ENCODE peak calls at places on chromosomes 13 and 19, in five cellular contexts. One of them, this sample, is unnamed.

GRCh38 chr13:113890758-113891480 is 27.0 kb upstream of the GAS6 start:
- DNase-seq in lower leg skin: no peak
- DNase-seq in neural progenitor cell: no peak
- DNase-seq in CD8-positive, alpha-beta T cell: no peak
- DNase-seq in GM10248: no peak
- DNase-seq in this sample: no peak

GRCh38 chr13:51048166-51048461 is 63.0 kb downstream of the C13orf42 start:
- DNase-seq in lower leg skin: no peak
- DNase-seq in CD8-positive, alpha-beta T cell: no peak
- DNase-seq in neural progenitor cell: no peak
- DNase-seq in GM10248: no peak
- DNase-seq in this sample: no peak

GRCh38 chr19:46481187-46481586 is 9.8 kb upstream of the PNMA8A start:
- DNase-seq in lower leg skin: no peak
- DNase-seq in neural progenitor cell: no peak
- DNase-seq in CD8-positive, alpha-beta T cell: no peak
- DNase-seq in GM10248: no peak
- DNase-seq in this sample: no peak

GRCh38 chr13:86559915-86560314 is 760.7 kb upstream of the SLITRK6 start:
- DNase-seq in CD8-positive, alpha-beta T cell: no peak
- DNase-seq in lower leg skin: no peak
- DNase-seq in GM10248: no peak
- DNase-seq in neural progenitor cell: no peak
- DNase-seq in this sample: no peak

GRCh38 chr19:49512970-49513745 is 697 bp downstream of the FCGRT start:
- DNase-seq in lower leg skin: peak; percentile 93
- DNase-seq in CD8-positive, alpha-beta T cell: no peak
- DNase-seq in GM10248: no peak
- DNase-seq in neural progenitor cell: peak; percentile 80
- DNase-seq in this sample: peak; percentile 76

GRCh38 chr13:91291078-91291477 is 56.4 kb upstream of the MIR17HG start:
- DNase-seq in CD8-positive, alpha-beta T cell: no peak
- DNase-seq in lower leg skin: no peak
- DNase-seq in neural progenitor cell: peak; percentile 15
- DNase-seq in GM10248: no peak
- DNase-seq in this sample: no peak

GRCh38 chr13:70311175-70311574 is 202.9 kb upstream of the KLHL1 start:
- DNase-seq in GM10248: no peak
- DNase-seq in neural progenitor cell: no peak
- DNase-seq in lower leg skin: no peak
- DNase-seq in CD8-positive, alpha-beta T cell: no peak
- DNase-seq in this sample: no peak

GRCh38 chr13:113926951-113927660 is 46.8 kb downstream of the C13orf46 start:
- DNase-seq in lower leg skin: peak; percentile 83
- DNase-seq in neural progenitor cell: no peak
- DNase-seq in CD8-positive, alpha-beta T cell: no peak
- DNase-seq in GM10248: no peak
- DNase-seq in this sample: no peak

GRCh38 chr13:112767506-112768471 is 78.0 kb downstream of the ATP11A start:
- DNase-seq in GM10248: peak; percentile 75
- DNase-seq in lower leg skin: peak; percentile 90
- DNase-seq in CD8-positive, alpha-beta T cell: no peak
- DNase-seq in neural progenitor cell: no peak
- DNase-seq in this sample: peak; percentile 73

GRCh38 chr13:27128825-27129627 is 42.6 kb downstream of the USP12 start:
- DNase-seq in GM10248: no peak
- DNase-seq in CD8-positive, alpha-beta T cell: no peak
- DNase-seq in neural progenitor cell: no peak
- DNase-seq in lower leg skin: no peak
- DNase-seq in this sample: no peak

GRCh38 chr13:111210488-111210887 is 95.4 kb downstream of the ARHGEF7 start:
- DNase-seq in lower leg skin: no peak
- DNase-seq in CD8-positive, alpha-beta T cell: no peak
- DNase-seq in neural progenitor cell: peak; percentile 45
- DNase-seq in GM10248: no peak
- DNase-seq in this sample: no peak

GRCh38 chr13:98482476-98483444 is 94.1 kb downstream of the STK24 start:
- DNase-seq in neural progenitor cell: peak; percentile 45
- DNase-seq in CD8-positive, alpha-beta T cell: no peak
- DNase-seq in lower leg skin: peak; percentile 94
- DNase-seq in GM10248: peak; percentile 45
- DNase-seq in this sample: no peak
- TF ChIP-seq CTCF in neural progenitor cell: peak; percentile 46
- TF ChIP-seq CTCF in CD8-positive, alpha-beta T cell: no peak
- TF ChIP-seq CTCF in lower leg skin: no peak
- TF ChIP-seq CTCF in GM10248: peak; percentile 42
- TF ChIP-seq CTCF in this sample: no peak

GRCh38 chr13:103036268-103036667 is 29.9 kb downstream of the SLC10A2 start:
- DNase-seq in GM10248: no peak
- DNase-seq in lower leg skin: no peak
- DNase-seq in neural progenitor cell: no peak
- DNase-seq in CD8-positive, alpha-beta T cell: no peak
- DNase-seq in this sample: no peak
- TF ChIP-seq CTCF in GM10248: no peak
- TF ChIP-seq CTCF in lower leg skin: no peak
- TF ChIP-seq CTCF in neural progenitor cell: no peak
- TF ChIP-seq CTCF in CD8-positive, alpha-beta T cell: no peak
- TF ChIP-seq CTCF in this sample: no peak

GRCh38 chr19:2582984-2583956 is 107.3 kb downstream of the GADD45B start:
- DNase-seq in lower leg skin: no peak
- DNase-seq in CD8-positive, alpha-beta T cell: no peak
- DNase-seq in neural progenitor cell: no peak
- DNase-seq in GM10248: no peak
- DNase-seq in this sample: no peak

GRCh38 chr19:2578391-2578826 is 102.5 kb downstream of the GADD45B start:
- DNase-seq in neural progenitor cell: peak; percentile 43
- DNase-seq in lower leg skin: no peak
- DNase-seq in CD8-positive, alpha-beta T cell: no peak
- DNase-seq in GM10248: no peak
- DNase-seq in this sample: no peak

GRCh38 chr19:2577722-2578335 is 101.9 kb downstream of the GADD45B start:
- DNase-seq in GM10248: no peak
- DNase-seq in neural progenitor cell: no peak
- DNase-seq in lower leg skin: peak; percentile 86
- DNase-seq in CD8-positive, alpha-beta T cell: no peak
- DNase-seq in this sample: no peak

GRCh38 chr19:2578911-2579677 is 103.2 kb downstream of the GADD45B start:
- DNase-seq in lower leg skin: peak; percentile 97
- DNase-seq in GM10248: peak; percentile 83
- DNase-seq in neural progenitor cell: peak; percentile 93
- DNase-seq in CD8-positive, alpha-beta T cell: peak; percentile 69
- DNase-seq in this sample: no peak

DNA sequence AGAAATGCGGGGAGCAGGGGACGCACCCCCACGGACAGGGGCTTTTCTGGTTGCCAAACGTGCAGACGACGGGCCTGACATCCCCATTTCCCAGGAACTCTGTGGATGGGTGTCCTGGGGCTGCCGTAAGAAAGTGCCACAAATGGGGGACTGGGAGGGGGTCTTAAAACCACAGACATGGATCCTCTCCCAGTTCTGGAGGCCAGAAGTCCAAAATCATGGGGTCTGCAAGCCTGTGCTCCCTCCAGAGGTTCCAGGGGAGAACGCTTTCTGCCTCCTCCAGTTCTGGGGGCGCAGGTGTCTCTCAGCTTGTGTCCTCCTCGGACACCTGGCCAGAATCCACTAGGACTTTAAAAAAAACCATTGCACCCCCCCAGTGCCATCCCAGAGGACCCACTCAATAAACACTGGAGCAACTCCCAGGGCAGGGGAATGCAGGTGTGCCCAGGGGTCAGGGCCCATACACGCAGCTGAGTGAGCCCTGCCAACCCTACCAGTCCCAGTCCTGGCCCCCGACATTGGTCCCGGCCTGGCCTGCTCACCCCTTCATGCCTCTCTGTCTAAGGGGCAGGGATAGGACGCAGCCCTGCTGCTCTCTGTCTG is 103.9 kb downstream of the GADD45B start:
- DNase-seq in neural progenitor cell: no peak
- DNase-seq in GM10248: no peak
- DNase-seq in CD8-positive, alpha-beta T cell: no peak
- DNase-seq in lower leg skin: no peak
- DNase-seq in this sample: no peak
- TF ChIP-seq CTCF in neural progenitor cell: no peak
- TF ChIP-seq CTCF in GM10248: no peak
- TF ChIP-seq CTCF in CD8-positive, alpha-beta T cell: peak; percentile 6
- TF ChIP-seq CTCF in lower leg skin: no peak
- TF ChIP-seq CTCF in this sample: no peak

GRCh38 chr19:41894350-41894749 is 11.4 kb downstream of the ARHGEF1 start:
- DNase-seq in CD8-positive, alpha-beta T cell: no peak
- DNase-seq in GM10248: no peak
- DNase-seq in lower leg skin: no peak
- DNase-seq in neural progenitor cell: no peak
- DNase-seq in this sample: no peak

GRCh38 chr19:41896581-41896942 is 13.6 kb downstream of the ARHGEF1 start:
- DNase-seq in neural progenitor cell: no peak
- DNase-seq in CD8-positive, alpha-beta T cell: no peak
- DNase-seq in GM10248: no peak
- DNase-seq in lower leg skin: no peak
- DNase-seq in this sample: no peak

GRCh38 chr19:41895745-41896580 is 13.0 kb downstream of the ARHGEF1 start:
- DNase-seq in lower leg skin: no peak
- DNase-seq in neural progenitor cell: peak; percentile 22
- DNase-seq in GM10248: no peak
- DNase-seq in CD8-positive, alpha-beta T cell: peak; percentile 40
- DNase-seq in this sample: no peak

GRCh38 chr19:41892173-41892902 is 9.4 kb downstream of the ARHGEF1 start:
- DNase-seq in GM10248: no peak
- DNase-seq in lower leg skin: no peak
- DNase-seq in CD8-positive, alpha-beta T cell: no peak
- DNase-seq in neural progenitor cell: no peak
- DNase-seq in this sample: peak; percentile 27

DNA sequence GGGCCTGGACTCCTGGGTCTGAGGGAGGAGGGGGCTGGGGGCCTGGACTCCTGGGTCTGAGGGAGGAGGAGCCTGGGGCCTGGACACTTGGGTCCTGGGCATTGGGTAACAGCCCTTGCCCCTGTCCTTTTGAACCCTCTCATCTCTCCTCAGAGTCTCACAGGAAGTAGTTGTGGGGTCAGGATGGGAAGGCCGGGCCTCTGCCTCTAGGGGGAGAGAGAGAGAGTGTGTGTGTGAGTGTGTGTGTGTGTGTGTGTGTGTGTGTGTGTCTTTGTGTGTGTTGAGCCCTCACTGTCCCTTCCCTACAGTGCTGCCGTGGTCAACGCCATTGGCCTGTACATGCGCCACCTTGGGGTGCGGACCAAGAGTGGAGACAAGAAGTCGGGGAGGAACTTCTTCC is 10.9 kb downstream of the ARHGEF1 start:
- DNase-seq in neural progenitor cell: peak; percentile 38
- DNase-seq in CD8-positive, alpha-beta T cell: peak; percentile 39
- DNase-seq in lower leg skin: no peak
- DNase-seq in GM10248: no peak
- DNase-seq in this sample: no peak
- TF ChIP-seq CTCF in neural progenitor cell: peak; percentile 22
- TF ChIP-seq CTCF in CD8-positive, alpha-beta T cell: no peak
- TF ChIP-seq CTCF in lower leg skin: no peak
- TF ChIP-seq CTCF in GM10248: no peak
- TF ChIP-seq CTCF in this sample: no peak

GRCh38 chr19:3555653-3556422 is 1.5 kb downstream of the MFSD12 start:
- DNase-seq in CD8-positive, alpha-beta T cell: no peak
- DNase-seq in GM10248: no peak
- DNase-seq in lower leg skin: no peak
- DNase-seq in neural progenitor cell: no peak
- DNase-seq in this sample: peak; percentile 18

GRCh38 chr19:3554254-3555083 is 2.9 kb downstream of the MFSD12 start:
- DNase-seq in lower leg skin: no peak
- DNase-seq in neural progenitor cell: no peak
- DNase-seq in GM10248: no peak
- DNase-seq in CD8-positive, alpha-beta T cell: peak; percentile 56
- DNase-seq in this sample: peak; percentile 49

GRCh38 chr19:3556423-3556977 is 886 bp downstream of the MFSD12 start:
- DNase-seq in GM10248: no peak
- DNase-seq in neural progenitor cell: no peak
- DNase-seq in CD8-positive, alpha-beta T cell: no peak
- DNase-seq in lower leg skin: no peak
- DNase-seq in this sample: no peak

GRCh38 chr19:3556978-3557460 is 367 bp downstream of the MFSD12 start:
- DNase-seq in CD8-positive, alpha-beta T cell: peak; percentile 74
- DNase-seq in neural progenitor cell: peak; percentile 67
- DNase-seq in GM10248: no peak
- DNase-seq in lower leg skin: no peak
- DNase-seq in this sample: peak; percentile 62

GRCh38 chr19:3557461-3558248 is at the start of gene MFSD12:
- DNase-seq in lower leg skin: peak; percentile 99
- DNase-seq in neural progenitor cell: peak; percentile 98
- DNase-seq in CD8-positive, alpha-beta T cell: peak; percentile 94
- DNase-seq in GM10248: peak; percentile 100
- DNase-seq in this sample: peak; percentile 97
- TF ChIP-seq CTCF in lower leg skin: no peak
- TF ChIP-seq CTCF in neural progenitor cell: no peak
- TF ChIP-seq CTCF in CD8-positive, alpha-beta T cell: no peak
- TF ChIP-seq CTCF in GM10248: no peak
- TF ChIP-seq CTCF in this sample: no peak

DNA sequence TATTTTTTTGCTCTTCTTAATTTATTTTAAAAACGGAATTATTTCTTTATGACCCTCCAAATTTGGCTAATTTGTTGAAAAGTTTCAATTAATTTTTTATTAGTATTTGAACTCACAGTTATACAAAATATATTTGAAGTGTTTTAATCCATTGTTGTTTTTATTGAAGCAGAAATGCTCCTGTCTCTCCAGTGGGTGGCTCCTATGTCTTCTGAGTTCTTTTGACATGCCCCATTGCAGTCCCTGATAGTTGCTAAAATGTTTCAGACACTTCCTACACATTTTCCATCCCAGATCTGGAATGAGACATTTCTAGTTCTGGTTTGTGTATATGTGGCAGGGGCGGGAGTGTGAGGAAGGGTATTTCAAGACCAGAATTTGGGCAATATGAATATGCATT is 579.4 kb upstream of the PRR20A start:
- DNase-seq in GM10248: no peak
- DNase-seq in neural progenitor cell: peak; percentile 20
- DNase-seq in lower leg skin: no peak
- DNase-seq in CD8-positive, alpha-beta T cell: no peak
- DNase-seq in this sample: no peak
- TF ChIP-seq CTCF in GM10248: no peak
- TF ChIP-seq CTCF in neural progenitor cell: peak; percentile 46
- TF ChIP-seq CTCF in lower leg skin: no peak
- TF ChIP-seq CTCF in CD8-positive, alpha-beta T cell: no peak
- TF ChIP-seq CTCF in this sample: no peak